ENCODE peak calls at places on chromosomes 6 and 20, in four cellular contexts. H is HepG2, I is esophagus muscularis mucosa, D is prostate gland. P is an unnamed sample.

GRCh38 chr6:169162249-169162967 is 91.2 kb downstream of the THBS2 start:
- DNase-seq in H (no peak), I (no peak), D (no peak), P (peak)

GRCh38 chr6:90574610-90575009 is 12.3 kb downstream of the MAP3K7 start:
- DNase-seq in H (no peak), I (no peak), D (no peak), P (no peak)

GRCh38 chr20:19628570-19629134 is 129.4 kb upstream of the RIN2 start:
- DNase-seq in H (peak), I (no peak), D (peak), P (peak)

GRCh38 chr6:74551896-74552295 is 654.0 kb downstream of the COL12A1 start:
- DNase-seq in H (no peak), I (no peak), D (no peak), P (no peak)

GRCh38 chr20:45355209-45355608 is 7.0 kb upstream of the SDC4 start:
- DNase-seq in H (no peak), I (no peak), D (no peak), P (no peak)

GRCh38 chr6:148521158-148521557 is 178.5 kb downstream of the SASH1 start:
- DNase-seq in H (no peak), I (no peak), D (no peak), P (no peak)

GRCh38 chr20:43915209-43916072 is 789 bp downstream of the TOX2 start:
- DNase-seq in H (no peak), I (no peak), D (no peak), P (no peak)

GRCh38 chr6:51526922-51527321 is 560.5 kb downstream of the PKHD1 start:
- DNase-seq in H (no peak), I (no peak), D (no peak), P (no peak)

GRCh38 chr6:36376742-36377141 is 10.7 kb downstream of the ETV7 start:
- DNase-seq in H (no peak), I (no peak), D (no peak), P (no peak)

GRCh38 chr20:57650266-57650665 is 30.0 kb upstream of the ZBP1 start:
- DNase-seq in H (no peak), I (peak), D (peak), P (no peak)

GRCh38 chr6:75409286-75409685 is 84.3 kb downstream of the FILIP1 start:
- DNase-seq in H (no peak), I (no peak), D (no peak), P (no peak)

GRCh38 chr6:12892201-12892600 is 175.6 kb downstream of the PHACTR1 start:
- DNase-seq in H (no peak), I (no peak), D (no peak), P (no peak)

GRCh38 chr20:17624551-17625245 is 54.8 kb downstream of the DSTN start:
- DNase-seq in H (no peak), I (no peak), D (no peak), P (no peak)

GRCh38 chr6:118464620-118465019 is 83.5 kb upstream of the PLN start:
- DNase-seq in H (no peak), I (no peak), D (no peak), P (no peak)

GRCh38 chr20:34637245-34638185 is 39.4 kb downstream of the PIGU start:
- DNase-seq in H (peak), I (no peak), D (no peak), P (no peak)

DNA sequence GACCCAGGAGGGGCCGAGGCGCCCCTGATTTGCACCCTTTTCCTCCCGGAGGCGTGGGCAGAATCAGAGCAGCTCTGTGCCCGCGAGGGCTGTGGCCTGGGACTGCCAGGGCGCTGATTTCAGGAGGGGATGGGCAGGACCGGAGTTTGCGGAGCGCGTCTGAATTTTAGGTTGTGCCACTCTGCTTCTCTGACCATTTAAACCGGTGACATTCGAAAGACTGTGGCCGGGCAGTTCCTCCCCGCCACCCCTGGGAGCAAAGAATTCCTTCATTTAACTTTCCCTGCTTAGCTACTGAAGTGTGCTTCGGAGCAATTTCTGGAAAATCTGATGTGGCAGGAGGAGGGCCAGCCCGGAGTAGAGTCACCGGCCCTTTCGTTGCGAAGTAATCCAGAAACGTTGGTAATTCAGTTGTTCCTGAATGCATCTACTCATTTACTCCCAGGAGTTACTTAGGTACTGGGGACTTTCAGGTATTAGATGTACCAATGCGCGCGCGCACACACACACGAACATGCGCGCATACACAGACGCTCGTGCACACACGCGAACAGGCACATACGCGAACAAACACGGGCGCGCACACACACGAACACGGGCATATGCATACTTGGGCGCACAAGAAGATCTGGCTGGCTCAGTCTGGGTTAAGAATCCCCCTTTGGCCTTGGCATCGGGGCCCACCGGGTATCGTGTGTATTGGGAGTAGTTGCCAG is 576 bp downstream of the CCDC170 start:
- DNase-seq in H (peak), I (no peak), D (peak), P (peak)
- H3K4me3 ChIP-seq in H (peak), I (peak), D (peak), P (peak)

GRCh38 chr20:26315054-26315453 is 618.4 kb upstream of the ZNF337 start:
- DNase-seq in H (no peak), I (no peak), D (no peak), P (no peak)
- TF ChIP-seq POLR2AphosphoS5 in H (no peak), I (no peak), D (no peak), P (no peak)

GRCh38 chr20:9838035-9838377 is 870 bp downstream of the PAK5 start:
- DNase-seq in H (no peak), I (no peak), D (no peak), P (no peak)

GRCh38 chr20:9839626-9840025 is 750 bp upstream of the PAK5 start:
- DNase-seq in H (no peak), I (no peak), D (peak), P (no peak)

GRCh38 chr20:9838378-9839295 is at the start of gene PAK5:
- DNase-seq in H (peak), I (no peak), D (peak), P (peak)

GRCh38 chr20:9835302-9835701 is 3.6 kb downstream of the PAK5 start:
- DNase-seq in H (no peak), I (no peak), D (no peak), P (no peak)

GRCh38 chr20:9837634-9838033 is 1.2 kb downstream of the PAK5 start:
- DNase-seq in H (no peak), I (no peak), D (no peak), P (no peak)
- H3K4me3 ChIP-seq in H (no peak), I (no peak), D (peak), P (peak)

GRCh38 chr6:159137715-159138114 is 31.5 kb upstream of the FNDC1 start:
- DNase-seq in H (no peak), I (no peak), D (no peak), P (no peak)

GRCh38 chr6:159130846-159131245 is 38.4 kb upstream of the FNDC1 start:
- DNase-seq in H (no peak), I (no peak), D (no peak), P (no peak)

GRCh38 chr6:159132664-159133063 is 36.5 kb upstream of the FNDC1 start:
- DNase-seq in H (no peak), I (no peak), D (no peak), P (no peak)

GRCh38 chr6:159131709-159132108 is 37.5 kb upstream of the FNDC1 start:
- DNase-seq in H (no peak), I (no peak), D (no peak), P (no peak)

DNA sequence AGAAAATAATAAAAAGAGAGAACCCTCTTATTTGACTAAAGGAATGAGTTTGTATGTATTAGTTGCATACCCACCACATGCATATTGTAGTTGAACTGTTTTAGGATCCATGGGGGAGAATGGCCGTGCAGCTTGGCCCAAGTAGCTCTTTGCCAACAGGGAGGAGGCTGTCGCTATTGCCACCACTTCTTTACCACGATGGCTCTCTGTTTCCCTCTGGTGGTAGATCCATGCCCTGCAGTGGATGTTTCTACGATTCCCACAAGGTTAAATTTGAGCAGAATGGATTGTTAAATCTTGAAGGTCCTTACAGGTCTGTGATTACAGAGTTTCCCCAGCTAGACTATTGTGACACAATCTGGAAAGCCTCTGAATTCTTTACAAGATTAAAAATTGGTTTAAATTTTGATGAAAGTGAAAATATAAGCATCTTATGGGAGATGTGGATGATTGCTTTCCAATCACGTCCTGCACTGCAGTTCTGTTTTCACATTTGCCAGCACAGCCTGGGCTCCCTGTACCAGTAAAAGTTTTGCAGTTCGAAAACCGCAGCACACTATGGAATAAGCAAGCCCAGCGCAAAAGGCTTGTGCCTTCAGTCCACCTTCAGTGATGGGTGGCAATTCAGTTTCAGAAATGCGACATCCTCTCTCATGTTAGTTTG is 34.4 kb upstream of the FNDC1 start:
- DNase-seq in H (peak), I (peak), D (peak), P (peak)
- TF ChIP-seq POLR2AphosphoS5 in H (no peak), I (no peak), D (peak), P (peak)

GRCh38 chr6:146857180-146857959 is 258.6 kb downstream of the ADGB start:
- DNase-seq in H (peak), I (peak), D (peak), P (peak)
- H3K4me3 ChIP-seq in H (no peak), I (peak), D (no peak), P (peak)

P was measured in stomach.